ENCODE peak calls at places on chromosomes 5 and 9, in five cellular contexts. One of them, this sample, is unnamed.

GRCh38 chr5:123449424-123449823 is 26.2 kb upstream of the CEP120 start:
- DNase-seq in coronary artery: no peak
- DNase-seq in type B pancreatic cell: no peak
- DNase-seq in neural progenitor cell: no peak
- DNase-seq in mesothelial cell of epicardium: no peak
- DNase-seq in this sample: no peak

GRCh38 chr9:38692707-38693106 is 27.2 kb downstream of the FAM240B start:
- DNase-seq in coronary artery: no peak
- DNase-seq in type B pancreatic cell: no peak
- DNase-seq in neural progenitor cell: no peak
- DNase-seq in mesothelial cell of epicardium: no peak
- DNase-seq in this sample: no peak

GRCh38 chr9:84860423-84861115 is 191.0 kb downstream of the NTRK2 start:
- DNase-seq in coronary artery: no peak
- DNase-seq in type B pancreatic cell: no peak
- DNase-seq in neural progenitor cell: peak; percentile 32
- DNase-seq in mesothelial cell of epicardium: no peak
- DNase-seq in this sample: no peak

GRCh38 chr5:53478411-53479044 is 1.9 kb upstream of the FST start:
- DNase-seq in coronary artery: no peak
- DNase-seq in type B pancreatic cell: no peak
- DNase-seq in neural progenitor cell: peak; percentile 92
- DNase-seq in mesothelial cell of epicardium: peak; percentile 46
- DNase-seq in this sample: no peak

GRCh38 chr5:67983251-67983941 is 232.2 kb upstream of the PIK3R1 start:
- DNase-seq in coronary artery: no peak
- DNase-seq in type B pancreatic cell: no peak
- DNase-seq in neural progenitor cell: no peak
- DNase-seq in mesothelial cell of epicardium: no peak
- DNase-seq in this sample: peak; percentile 93

GRCh38 chr9:113988951-113989780 is 88.9 kb downstream of the AMBP start:
- DNase-seq in coronary artery: peak; percentile 94
- DNase-seq in type B pancreatic cell: no peak
- DNase-seq in neural progenitor cell: no peak
- DNase-seq in mesothelial cell of epicardium: no peak
- DNase-seq in this sample: peak; percentile 20

GRCh38 chr5:14502291-14502690 is 79.3 kb upstream of the OTULINL start:
- DNase-seq in coronary artery: no peak
- DNase-seq in type B pancreatic cell: no peak
- DNase-seq in neural progenitor cell: no peak
- DNase-seq in mesothelial cell of epicardium: no peak
- DNase-seq in this sample: no peak

GRCh38 chr5:19064094-19064493 is 923.9 kb downstream of the CDH18 start:
- DNase-seq in coronary artery: no peak
- DNase-seq in type B pancreatic cell: no peak
- DNase-seq in neural progenitor cell: no peak
- DNase-seq in mesothelial cell of epicardium: no peak
- DNase-seq in this sample: no peak

GRCh38 chr5:142491679-142492078 is 166.9 kb upstream of the SPRY4 start:
- DNase-seq in coronary artery: no peak
- DNase-seq in type B pancreatic cell: no peak
- DNase-seq in neural progenitor cell: peak; percentile 73
- DNase-seq in mesothelial cell of epicardium: no peak
- DNase-seq in this sample: no peak

GRCh38 chr5:137192293-137192743 is 306.8 kb downstream of the SPOCK1 start:
- DNase-seq in coronary artery: no peak
- DNase-seq in type B pancreatic cell: no peak
- DNase-seq in neural progenitor cell: no peak
- DNase-seq in mesothelial cell of epicardium: no peak
- DNase-seq in this sample: peak; percentile 31

GRCh38 chr5:169160405-169160901 is 140.5 kb downstream of the SLIT3 start:
- DNase-seq in coronary artery: no peak
- DNase-seq in type B pancreatic cell: no peak
- DNase-seq in neural progenitor cell: no peak
- DNase-seq in mesothelial cell of epicardium: no peak
- DNase-seq in this sample: no peak

GRCh38 chr9:123286324-123286723 is 17.9 kb upstream of the STRBP start:
- DNase-seq in coronary artery: no peak
- DNase-seq in type B pancreatic cell: no peak
- DNase-seq in neural progenitor cell: no peak
- DNase-seq in mesothelial cell of epicardium: no peak
- DNase-seq in this sample: no peak

GRCh38 chr5:109703827-109704226 is 14.1 kb downstream of the MAN2A1 start:
- DNase-seq in coronary artery: no peak
- DNase-seq in type B pancreatic cell: no peak
- DNase-seq in neural progenitor cell: no peak
- DNase-seq in mesothelial cell of epicardium: no peak
- DNase-seq in this sample: no peak

GRCh38 chr5:172771439-172772111 is 580 bp upstream of the DUSP1 start:
- DNase-seq in coronary artery: no peak
- DNase-seq in type B pancreatic cell: no peak
- DNase-seq in neural progenitor cell: no peak
- DNase-seq in mesothelial cell of epicardium: no peak
- DNase-seq in this sample: no peak

GRCh38 chr5:131204964-131205363 is 34.2 kb downstream of the LYRM7 start:
- DNase-seq in coronary artery: no peak
- DNase-seq in type B pancreatic cell: no peak
- DNase-seq in neural progenitor cell: no peak
- DNase-seq in mesothelial cell of epicardium: no peak
- DNase-seq in this sample: no peak

GRCh38 chr9:121815084-121815483 is 163.7 kb downstream of the DAB2IP start:
- DNase-seq in coronary artery: peak; percentile 24
- DNase-seq in type B pancreatic cell: no peak
- DNase-seq in neural progenitor cell: no peak
- DNase-seq in mesothelial cell of epicardium: no peak
- DNase-seq in this sample: no peak

GRCh38 chr5:74625742-74626241 is 14.7 kb downstream of the ENC1 start:
- DNase-seq in coronary artery: no peak
- DNase-seq in type B pancreatic cell: no peak
- DNase-seq in neural progenitor cell: no peak
- DNase-seq in mesothelial cell of epicardium: no peak
- DNase-seq in this sample: no peak

GRCh38 chr9:36939214-36939613 is 94.9 kb downstream of the PAX5 start:
- DNase-seq in coronary artery: no peak
- DNase-seq in type B pancreatic cell: peak; percentile 42
- DNase-seq in neural progenitor cell: no peak
- DNase-seq in mesothelial cell of epicardium: no peak
- DNase-seq in this sample: no peak

GRCh38 chr9:2802494-2802921 is 41.4 kb downstream of the PUM3 start:
- DNase-seq in coronary artery: no peak
- DNase-seq in type B pancreatic cell: no peak
- DNase-seq in neural progenitor cell: no peak
- DNase-seq in mesothelial cell of epicardium: no peak
- DNase-seq in this sample: no peak

GRCh38 chr9:2798423-2798822 is 45.5 kb downstream of the PUM3 start:
- DNase-seq in coronary artery: no peak
- DNase-seq in type B pancreatic cell: no peak
- DNase-seq in neural progenitor cell: no peak
- DNase-seq in mesothelial cell of epicardium: no peak
- DNase-seq in this sample: no peak

DNA sequence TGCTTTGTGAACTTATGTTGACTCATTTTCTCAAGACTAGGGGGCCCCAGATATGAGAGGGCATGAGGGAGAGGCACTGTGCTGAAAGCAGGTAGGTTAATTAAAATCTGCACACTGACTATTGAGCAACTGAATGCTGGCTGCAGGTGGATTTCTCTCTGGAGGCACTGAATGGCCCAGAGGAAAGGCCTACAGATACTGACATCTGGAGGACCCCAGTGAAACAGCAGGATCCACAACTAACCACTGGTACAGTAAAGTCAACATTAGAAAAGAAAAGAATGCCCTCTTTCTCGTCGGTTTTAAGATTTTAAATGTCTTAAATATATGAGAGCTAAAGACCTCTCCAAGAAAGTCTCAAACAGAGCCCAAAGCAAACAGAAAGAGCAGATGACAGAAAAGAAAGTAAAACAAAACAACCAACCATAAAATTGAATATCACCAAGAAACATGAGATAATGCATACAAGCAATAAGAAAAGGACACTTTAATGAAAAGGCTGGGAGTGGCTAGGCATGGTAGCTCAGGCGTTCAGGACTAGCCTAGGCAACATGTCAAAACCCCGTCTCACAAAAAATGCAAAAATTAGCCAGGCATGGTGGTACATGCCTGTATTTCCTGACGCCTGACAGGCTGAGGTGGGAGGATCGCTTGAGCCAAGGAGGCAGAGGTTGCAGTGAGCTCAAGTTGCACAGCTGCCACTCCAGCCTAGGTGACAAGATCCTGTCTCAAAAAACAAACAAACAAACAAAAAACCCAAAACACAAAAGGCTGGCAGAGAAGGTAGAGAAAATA is 43.3 kb downstream of the PUM3 start:
- DNase-seq in coronary artery: no peak
- DNase-seq in type B pancreatic cell: no peak
- DNase-seq in neural progenitor cell: peak; percentile 57
- DNase-seq in mesothelial cell of epicardium: no peak
- DNase-seq in this sample: no peak
- TF ChIP-seq CTCF in coronary artery: no peak
- TF ChIP-seq CTCF in type B pancreatic cell: peak; percentile 58
- TF ChIP-seq CTCF in neural progenitor cell: peak; percentile 60
- TF ChIP-seq CTCF in mesothelial cell of epicardium: no peak
- TF ChIP-seq CTCF in this sample: peak; percentile 55

GRCh38 chr5:98309785-98310566 is 463.5 kb upstream of the RGMB start:
- DNase-seq in coronary artery: no peak
- DNase-seq in type B pancreatic cell: no peak
- DNase-seq in neural progenitor cell: peak; percentile 54
- DNase-seq in mesothelial cell of epicardium: no peak
- DNase-seq in this sample: peak; percentile 91
- TF ChIP-seq CTCF in coronary artery: no peak
- TF ChIP-seq CTCF in type B pancreatic cell: no peak
- TF ChIP-seq CTCF in neural progenitor cell: no peak
- TF ChIP-seq CTCF in mesothelial cell of epicardium: no peak
- TF ChIP-seq CTCF in this sample: no peak

DNA sequence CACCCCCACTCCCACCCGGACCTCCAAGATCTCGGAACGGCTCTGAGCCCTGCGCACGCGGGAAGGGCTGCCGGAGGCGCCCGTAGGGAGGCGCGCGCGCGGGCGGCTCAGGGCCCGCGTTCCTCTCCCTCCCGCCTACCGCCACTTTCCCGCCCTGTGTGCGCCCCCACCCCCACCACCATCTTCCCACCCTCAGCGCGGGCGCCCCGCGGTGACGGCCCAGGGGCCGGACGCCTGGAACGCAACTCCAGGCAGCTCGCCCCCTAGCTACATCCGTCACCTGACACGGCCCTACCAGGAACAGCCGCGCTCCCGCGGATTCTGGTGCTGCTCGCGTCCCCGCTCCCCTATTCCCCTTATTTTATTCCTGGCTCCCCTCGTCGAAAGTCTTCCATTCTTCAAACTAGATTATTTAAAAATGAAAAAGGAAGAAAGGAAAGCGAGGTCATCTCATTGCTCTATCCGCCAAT is at the start of gene CDKN2B-AS1:
- DNase-seq in coronary artery: no peak
- DNase-seq in type B pancreatic cell: no peak
- DNase-seq in neural progenitor cell: peak; percentile 55
- DNase-seq in mesothelial cell of epicardium: peak; percentile 77
- DNase-seq in this sample: no peak
- TF ChIP-seq CTCF in coronary artery: no peak
- TF ChIP-seq CTCF in type B pancreatic cell: no peak
- TF ChIP-seq CTCF in neural progenitor cell: no peak
- TF ChIP-seq CTCF in mesothelial cell of epicardium: no peak
- TF ChIP-seq CTCF in this sample: no peak

GRCh38 chr9:97052735-97053134 is 13.8 kb upstream of the CTSV start:
- DNase-seq in coronary artery: no peak
- DNase-seq in type B pancreatic cell: no peak
- DNase-seq in neural progenitor cell: no peak
- DNase-seq in mesothelial cell of epicardium: no peak
- DNase-seq in this sample: no peak

GRCh38 chr9:97059661-97060060 is 20.7 kb upstream of the CTSV start:
- DNase-seq in coronary artery: no peak
- DNase-seq in type B pancreatic cell: no peak
- DNase-seq in neural progenitor cell: no peak
- DNase-seq in mesothelial cell of epicardium: no peak
- DNase-seq in this sample: no peak

GRCh38 chr9:97057651-97058050 is 18.7 kb upstream of the CTSV start:
- DNase-seq in coronary artery: no peak
- DNase-seq in type B pancreatic cell: no peak
- DNase-seq in neural progenitor cell: no peak
- DNase-seq in mesothelial cell of epicardium: no peak
- DNase-seq in this sample: no peak

DNA sequence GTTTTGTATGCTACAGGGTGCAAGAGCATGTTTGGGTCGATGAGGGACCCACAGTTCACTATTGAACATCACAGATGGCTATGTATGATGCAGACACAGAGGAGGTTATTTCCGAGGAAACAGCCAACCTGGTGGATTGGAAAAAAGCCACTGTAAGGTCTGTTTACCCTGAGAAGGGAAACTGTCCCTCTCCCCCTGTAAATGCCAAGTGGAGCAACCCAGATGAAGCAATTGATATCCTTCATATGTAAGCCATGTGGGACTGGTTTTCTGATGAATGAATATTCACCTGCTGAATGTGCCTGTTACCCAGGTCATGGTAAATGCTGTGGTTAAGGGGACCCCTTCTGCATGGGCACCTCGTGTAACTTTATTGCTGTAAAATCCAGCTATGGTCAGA is 14.8 kb upstream of the CTSV start:
- DNase-seq in coronary artery: no peak
- DNase-seq in type B pancreatic cell: no peak
- DNase-seq in neural progenitor cell: no peak
- DNase-seq in mesothelial cell of epicardium: no peak
- DNase-seq in this sample: no peak
- TF ChIP-seq CTCF in coronary artery: no peak
- TF ChIP-seq CTCF in type B pancreatic cell: no peak
- TF ChIP-seq CTCF in neural progenitor cell: no peak
- TF ChIP-seq CTCF in mesothelial cell of epicardium: no peak
- TF ChIP-seq CTCF in this sample: no peak

DNA sequence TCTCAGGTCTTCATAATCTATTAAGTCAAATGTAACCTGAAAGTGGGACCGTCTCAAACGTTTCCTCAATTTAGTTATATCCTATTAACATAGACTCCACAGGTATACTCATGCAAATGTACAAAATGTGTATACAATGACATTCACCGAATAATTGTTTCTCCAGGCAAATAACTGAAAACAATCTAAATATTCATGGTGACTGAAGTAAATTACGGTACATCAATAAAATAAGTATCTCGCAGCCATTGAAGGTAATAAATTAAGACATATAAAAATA is 482 bp downstream of the IARS1 start:
- DNase-seq in coronary artery: no peak
- DNase-seq in type B pancreatic cell: no peak
- DNase-seq in neural progenitor cell: no peak
- DNase-seq in mesothelial cell of epicardium: no peak
- DNase-seq in this sample: no peak
- TF ChIP-seq CTCF in coronary artery: no peak
- TF ChIP-seq CTCF in type B pancreatic cell: no peak
- TF ChIP-seq CTCF in neural progenitor cell: no peak
- TF ChIP-seq CTCF in mesothelial cell of epicardium: no peak
- TF ChIP-seq CTCF in this sample: no peak

GRCh38 chr5:126536874-126537273 is 58.1 kb downstream of the ALDH7A1 start:
- DNase-seq in coronary artery: no peak
- DNase-seq in type B pancreatic cell: no peak
- DNase-seq in neural progenitor cell: no peak
- DNase-seq in mesothelial cell of epicardium: no peak
- DNase-seq in this sample: no peak
- TF ChIP-seq CTCF in coronary artery: no peak
- TF ChIP-seq CTCF in type B pancreatic cell: peak; percentile 57
- TF ChIP-seq CTCF in neural progenitor cell: no peak
- TF ChIP-seq CTCF in mesothelial cell of epicardium: peak; percentile 40
- TF ChIP-seq CTCF in this sample: no peak

This sample was measured in AG09309.